ENCODE peak calls at places on chromosomes 11 and 22, in eight cellular contexts. One of them, this sample, is unnamed.

GRCh38 chr11:76318744-76319384 is 62.1 kb downstream of the THAP12 start:
- DNase-seq in HFF-Myc: peak; percentile 35
- DNase-seq in Calu3: peak; percentile 84
- DNase-seq in H9: peak; percentile 88
- DNase-seq in AG09309: peak; percentile 5
- DNase-seq in fibroblast of pulmonary artery: peak; percentile 74
- DNase-seq in A549: peak; percentile 85
- DNase-seq in heart left ventricle: peak; percentile 78
- DNase-seq in this sample: peak; percentile 23

GRCh38 chr11:74325649-74326645 is 14.5 kb upstream of the P4HA3 start:
- DNase-seq in HFF-Myc: no peak
- DNase-seq in Calu3: no peak
- DNase-seq in H9: no peak
- DNase-seq in AG09309: peak; percentile 86
- DNase-seq in fibroblast of pulmonary artery: peak; percentile 95
- DNase-seq in A549: no peak
- DNase-seq in heart left ventricle: peak; percentile 90
- DNase-seq in this sample: peak; percentile 78

GRCh38 chr11:60873533-60873932 is 6.2 kb downstream of the ZP1 start:
- DNase-seq in HFF-Myc: no peak
- DNase-seq in Calu3: no peak
- DNase-seq in H9: no peak
- DNase-seq in AG09309: no peak
- DNase-seq in fibroblast of pulmonary artery: no peak
- DNase-seq in A549: no peak
- DNase-seq in heart left ventricle: no peak
- DNase-seq in this sample: no peak

GRCh38 chr11:19326499-19326898 is 85.8 kb upstream of the E2F8 start:
- DNase-seq in HFF-Myc: no peak
- DNase-seq in Calu3: no peak
- DNase-seq in H9: no peak
- DNase-seq in AG09309: no peak
- DNase-seq in fibroblast of pulmonary artery: peak; percentile 64
- DNase-seq in A549: peak; percentile 17
- DNase-seq in heart left ventricle: no peak
- DNase-seq in this sample: no peak

GRCh38 chr22:43128928-43129424 is 14.2 kb downstream of the MCAT start:
- DNase-seq in HFF-Myc: no peak
- DNase-seq in Calu3: peak; percentile 75
- DNase-seq in H9: no peak
- DNase-seq in AG09309: no peak
- DNase-seq in fibroblast of pulmonary artery: no peak
- DNase-seq in A549: no peak
- DNase-seq in heart left ventricle: no peak
- DNase-seq in this sample: no peak

GRCh38 chr11:112728716-112729115 is 232.5 kb upstream of the NCAM1 start:
- DNase-seq in HFF-Myc: no peak
- DNase-seq in Calu3: no peak
- DNase-seq in H9: no peak
- DNase-seq in AG09309: no peak
- DNase-seq in fibroblast of pulmonary artery: no peak
- DNase-seq in A549: no peak
- DNase-seq in heart left ventricle: no peak
- DNase-seq in this sample: no peak

GRCh38 chr22:39715778-39716495 is 145.4 kb downstream of the CACNA1I start:
- DNase-seq in HFF-Myc: no peak
- DNase-seq in Calu3: no peak
- DNase-seq in H9: no peak
- DNase-seq in AG09309: no peak
- DNase-seq in fibroblast of pulmonary artery: no peak
- DNase-seq in A549: no peak
- DNase-seq in heart left ventricle: no peak
- DNase-seq in this sample: no peak

GRCh38 chr11:118200901-118201680 is 23.7 kb downstream of the JAML start:
- DNase-seq in HFF-Myc: no peak
- DNase-seq in Calu3: no peak
- DNase-seq in H9: no peak
- DNase-seq in AG09309: no peak
- DNase-seq in fibroblast of pulmonary artery: no peak
- DNase-seq in A549: no peak
- DNase-seq in heart left ventricle: no peak
- DNase-seq in this sample: no peak

GRCh38 chr11:124762077-124762623 is at the start of gene ESAM:
- DNase-seq in HFF-Myc: no peak
- DNase-seq in Calu3: peak; percentile 64
- DNase-seq in H9: peak; percentile 53
- DNase-seq in AG09309: no peak
- DNase-seq in fibroblast of pulmonary artery: no peak
- DNase-seq in A549: peak; percentile 31
- DNase-seq in heart left ventricle: peak; percentile 67
- DNase-seq in this sample: no peak

GRCh38 chr11:111775024-111775710 is 9.0 kb upstream of the PPP2R1B start:
- DNase-seq in HFF-Myc: no peak
- DNase-seq in Calu3: no peak
- DNase-seq in H9: no peak
- DNase-seq in AG09309: no peak
- DNase-seq in fibroblast of pulmonary artery: peak; percentile 73
- DNase-seq in A549: no peak
- DNase-seq in heart left ventricle: no peak
- DNase-seq in this sample: no peak

GRCh38 chr11:78823588-78823987 is 248.9 kb upstream of the NARS2 start:
- DNase-seq in HFF-Myc: no peak
- DNase-seq in Calu3: no peak
- DNase-seq in H9: no peak
- DNase-seq in AG09309: no peak
- DNase-seq in fibroblast of pulmonary artery: peak; percentile 49
- DNase-seq in A549: no peak
- DNase-seq in heart left ventricle: no peak
- DNase-seq in this sample: no peak

GRCh38 chr11:61103851-61104423 is 1.6 kb downstream of the CD5 start:
- DNase-seq in HFF-Myc: no peak
- DNase-seq in Calu3: no peak
- DNase-seq in H9: no peak
- DNase-seq in AG09309: no peak
- DNase-seq in fibroblast of pulmonary artery: no peak
- DNase-seq in A549: no peak
- DNase-seq in heart left ventricle: no peak
- DNase-seq in this sample: no peak

GRCh38 chr11:97977726-97978125 is 1043.0 kb upstream of the CNTN5 start:
- DNase-seq in HFF-Myc: no peak
- DNase-seq in Calu3: no peak
- DNase-seq in H9: no peak
- DNase-seq in AG09309: no peak
- DNase-seq in fibroblast of pulmonary artery: no peak
- DNase-seq in A549: no peak
- DNase-seq in heart left ventricle: no peak
- DNase-seq in this sample: no peak

GRCh38 chr11:45025716-45026492 is 75.2 kb upstream of the TP53I11 start:
- DNase-seq in HFF-Myc: no peak
- DNase-seq in Calu3: no peak
- DNase-seq in H9: peak; percentile 26
- DNase-seq in AG09309: no peak
- DNase-seq in fibroblast of pulmonary artery: peak; percentile 88
- DNase-seq in A549: no peak
- DNase-seq in heart left ventricle: peak; percentile 66
- DNase-seq in this sample: no peak

GRCh38 chr22:36336246-36337182 is 51.3 kb downstream of the MYH9 start:
- DNase-seq in HFF-Myc: no peak
- DNase-seq in Calu3: no peak
- DNase-seq in H9: no peak
- DNase-seq in AG09309: no peak
- DNase-seq in fibroblast of pulmonary artery: no peak
- DNase-seq in A549: no peak
- DNase-seq in heart left ventricle: peak; percentile 45
- DNase-seq in this sample: no peak

DNA sequence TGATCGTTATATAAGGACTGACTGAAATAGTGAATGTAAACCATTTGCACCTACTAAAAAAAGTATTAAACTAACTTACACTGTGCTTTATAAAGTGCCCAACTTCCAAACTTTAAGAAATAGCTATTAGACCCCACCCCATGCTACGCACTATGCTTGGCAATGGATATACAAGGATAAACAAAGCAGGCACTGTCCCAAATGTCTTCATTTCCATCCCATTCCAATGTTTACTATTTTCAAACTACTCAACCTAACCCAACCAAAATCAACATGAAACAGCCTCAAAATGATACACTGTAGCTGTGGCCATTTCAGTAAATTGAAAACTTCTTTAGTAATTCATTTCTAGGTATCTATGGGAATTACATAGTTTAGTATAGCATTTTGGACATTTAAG is 12.5 kb downstream of the PHF21A start:
- DNase-seq in HFF-Myc: no peak
- DNase-seq in Calu3: no peak
- DNase-seq in H9: no peak
- DNase-seq in AG09309: no peak
- DNase-seq in fibroblast of pulmonary artery: no peak
- DNase-seq in A549: no peak
- DNase-seq in heart left ventricle: no peak
- DNase-seq in this sample: no peak
- TF ChIP-seq CTCF in HFF-Myc: no peak
- TF ChIP-seq CTCF in Calu3: no peak
- TF ChIP-seq CTCF in H9: no peak
- TF ChIP-seq CTCF in AG09309: no peak
- TF ChIP-seq CTCF in fibroblast of pulmonary artery: no peak
- TF ChIP-seq CTCF in A549: no peak
- TF ChIP-seq CTCF in heart left ventricle: no peak
- TF ChIP-seq CTCF in this sample: no peak

DNA sequence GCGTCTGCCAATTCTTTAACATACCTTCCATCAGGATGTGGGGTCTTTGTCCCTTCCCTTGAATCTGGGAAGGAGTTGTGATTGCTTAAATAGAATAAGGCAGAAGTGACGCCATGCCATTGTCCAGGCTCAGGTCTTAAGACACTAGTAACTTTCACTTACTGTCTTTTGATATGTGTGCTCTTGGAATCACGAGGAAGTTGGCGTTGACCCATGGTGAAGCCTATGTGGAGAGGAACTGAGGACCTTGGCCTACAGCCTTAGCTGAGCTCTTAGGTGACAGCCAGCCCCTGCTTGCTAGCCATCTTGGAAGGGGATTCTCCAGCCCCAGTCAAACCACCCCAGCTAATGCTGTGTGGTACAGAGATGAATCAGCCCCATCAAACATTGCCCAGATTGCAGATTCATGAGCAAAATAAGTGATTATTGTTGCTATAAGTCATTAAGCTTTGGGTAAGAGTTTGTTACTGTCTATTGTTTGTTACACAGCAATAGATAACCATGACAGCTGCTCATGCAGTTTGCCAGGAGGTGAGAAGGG is 17.6 kb upstream of the CLPB start:
- DNase-seq in HFF-Myc: no peak
- DNase-seq in Calu3: no peak
- DNase-seq in H9: no peak
- DNase-seq in AG09309: no peak
- DNase-seq in fibroblast of pulmonary artery: no peak
- DNase-seq in A549: no peak
- DNase-seq in heart left ventricle: no peak
- DNase-seq in this sample: no peak
- TF ChIP-seq CTCF in HFF-Myc: no peak
- TF ChIP-seq CTCF in Calu3: no peak
- TF ChIP-seq CTCF in H9: no peak
- TF ChIP-seq CTCF in AG09309: no peak
- TF ChIP-seq CTCF in fibroblast of pulmonary artery: no peak
- TF ChIP-seq CTCF in A549: no peak
- TF ChIP-seq CTCF in heart left ventricle: no peak
- TF ChIP-seq CTCF in this sample: no peak

DNA sequence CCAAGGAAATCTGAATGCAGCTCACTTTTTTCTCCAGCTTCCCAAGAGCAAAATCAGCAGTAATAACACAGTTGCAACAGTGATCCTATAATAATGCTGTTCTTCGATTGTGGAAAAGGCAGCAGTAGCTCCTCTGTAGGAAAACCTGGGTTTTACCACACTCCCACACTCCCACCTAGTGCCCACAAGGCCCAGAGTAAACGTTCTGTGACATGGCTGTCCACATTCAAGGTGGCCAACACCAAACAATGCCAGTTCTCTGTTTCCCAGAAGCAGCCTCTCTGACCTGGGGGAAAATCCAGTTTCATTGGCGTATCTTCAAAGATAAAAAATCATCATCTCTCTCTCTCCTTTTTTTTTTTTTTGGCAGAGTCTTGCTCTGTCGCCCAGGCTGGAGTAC is 40.2 kb downstream of the WT1 start:
- DNase-seq in HFF-Myc: no peak
- DNase-seq in Calu3: no peak
- DNase-seq in H9: no peak
- DNase-seq in AG09309: no peak
- DNase-seq in fibroblast of pulmonary artery: no peak
- DNase-seq in A549: no peak
- DNase-seq in heart left ventricle: no peak
- DNase-seq in this sample: no peak
- TF ChIP-seq CTCF in HFF-Myc: no peak
- TF ChIP-seq CTCF in Calu3: no peak
- TF ChIP-seq CTCF in H9: no peak
- TF ChIP-seq CTCF in AG09309: no peak
- TF ChIP-seq CTCF in fibroblast of pulmonary artery: no peak
- TF ChIP-seq CTCF in A549: no peak
- TF ChIP-seq CTCF in heart left ventricle: no peak
- TF ChIP-seq CTCF in this sample: no peak

GRCh38 chr11:94544582-94544831 is 786 bp downstream of the FUT4 start:
- DNase-seq in HFF-Myc: no peak
- DNase-seq in Calu3: no peak
- DNase-seq in H9: no peak
- DNase-seq in AG09309: no peak
- DNase-seq in fibroblast of pulmonary artery: no peak
- DNase-seq in A549: no peak
- DNase-seq in heart left ventricle: peak; percentile 37
- DNase-seq in this sample: no peak

GRCh38 chr11:94545641-94546470 is 2.1 kb downstream of the FUT4 start:
- DNase-seq in HFF-Myc: no peak
- DNase-seq in Calu3: no peak
- DNase-seq in H9: no peak
- DNase-seq in AG09309: no peak
- DNase-seq in fibroblast of pulmonary artery: no peak
- DNase-seq in A549: no peak
- DNase-seq in heart left ventricle: no peak
- DNase-seq in this sample: no peak

GRCh38 chr11:94544832-94545640 is 1.3 kb downstream of the FUT4 start:
- DNase-seq in HFF-Myc: no peak
- DNase-seq in Calu3: no peak
- DNase-seq in H9: peak; percentile 46
- DNase-seq in AG09309: no peak
- DNase-seq in fibroblast of pulmonary artery: no peak
- DNase-seq in A549: no peak
- DNase-seq in heart left ventricle: peak; percentile 43
- DNase-seq in this sample: no peak

GRCh38 chr11:94549166-94549565 is 5.4 kb downstream of the FUT4 start:
- DNase-seq in HFF-Myc: no peak
- DNase-seq in Calu3: no peak
- DNase-seq in H9: no peak
- DNase-seq in AG09309: no peak
- DNase-seq in fibroblast of pulmonary artery: no peak
- DNase-seq in A549: no peak
- DNase-seq in heart left ventricle: no peak
- DNase-seq in this sample: no peak

DNA sequence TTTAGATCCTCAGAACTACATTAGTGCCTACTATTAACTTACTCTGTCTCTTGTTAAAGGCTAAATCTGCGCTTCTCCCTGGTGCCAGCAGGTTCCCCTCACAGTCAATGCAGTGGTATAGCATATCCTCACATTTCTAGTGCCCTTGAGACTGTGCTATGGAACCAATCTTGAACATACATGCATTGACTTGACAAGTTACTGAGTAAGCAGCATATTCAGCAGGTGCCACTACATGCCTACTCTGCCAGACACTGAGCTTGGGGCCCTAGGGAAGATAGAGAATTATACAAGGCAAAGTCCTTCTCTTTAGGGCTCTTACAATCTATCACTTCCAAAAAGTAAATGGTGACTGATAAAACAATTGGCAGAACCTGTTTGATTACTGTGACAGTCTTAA is 3.2 kb downstream of the FUT4 start:
- DNase-seq in HFF-Myc: no peak
- DNase-seq in Calu3: no peak
- DNase-seq in H9: no peak
- DNase-seq in AG09309: no peak
- DNase-seq in fibroblast of pulmonary artery: no peak
- DNase-seq in A549: no peak
- DNase-seq in heart left ventricle: no peak
- DNase-seq in this sample: no peak
- TF ChIP-seq CTCF in HFF-Myc: no peak
- TF ChIP-seq CTCF in Calu3: no peak
- TF ChIP-seq CTCF in H9: no peak
- TF ChIP-seq CTCF in AG09309: no peak
- TF ChIP-seq CTCF in fibroblast of pulmonary artery: no peak
- TF ChIP-seq CTCF in A549: no peak
- TF ChIP-seq CTCF in heart left ventricle: no peak
- TF ChIP-seq CTCF in this sample: no peak